ENCODE peak calls at places on chromosomes 11 and 22, in five cellular contexts. F is WTC11, R is HepG2, E is H1, X is GM12878. A is an unnamed sample.

GRCh38 chr11:88157401-88157800 is 17.8 kb downstream of the RAB38 start:
- DNase-seq in F (no peak), R (no peak), E (no peak), X (no peak), A (no peak)

GRCh38 chr11:120985718-120986569 is 38.0 kb upstream of the TBCEL start:
- DNase-seq in F (peak; percentile 67), R (peak; percentile 15), E (no peak), X (no peak), A (peak; percentile 4)

GRCh38 chr11:73393011-73393380 is 16.8 kb downstream of the RELT start:
- DNase-seq in F (no peak), R (no peak), E (no peak), X (no peak), A (no peak)

GRCh38 chr22:30948930-30949342 is 19.6 kb downstream of the MORC2 start:
- DNase-seq in F (no peak), R (no peak), E (no peak), X (no peak), A (no peak)

GRCh38 chr11:77548552-77549439 is 41.0 kb upstream of the AQP11 start:
- DNase-seq in F (no peak), R (no peak), E (no peak), X (no peak), A (no peak)

GRCh38 chr11:28715726-28716125 is 607.5 kb downstream of the METTL15 start:
- DNase-seq in F (no peak), R (no peak), E (peak; percentile 17), X (no peak), A (no peak)

GRCh38 chr11:28026634-28027290 is 81.2 kb downstream of the KIF18A start:
- DNase-seq in F (no peak), R (no peak), E (no peak), X (no peak), A (no peak)

GRCh38 chr11:1397146-1397861 is 7.6 kb downstream of the BRSK2 start:
- DNase-seq in F (no peak), R (no peak), E (no peak), X (no peak), A (no peak)

GRCh38 chr22:49425356-49425755 is 402.3 kb downstream of the BRD1 start:
- DNase-seq in F (no peak), R (no peak), E (no peak), X (no peak), A (no peak)

GRCh38 chr11:70678931-70679900 is 280.9 kb downstream of the CTTN start:
- DNase-seq in F (no peak), R (no peak), E (no peak), X (no peak), A (no peak)

GRCh38 chr11:93005239-93005638 is 35.8 kb downstream of the MTNR1B start:
- DNase-seq in F (no peak), R (no peak), E (no peak), X (no peak), A (no peak)

GRCh38 chr22:36197065-36197440 is 4.6 kb downstream of the APOL4 start:
- DNase-seq in F (peak; percentile 47), R (no peak), E (peak; percentile 15), X (no peak), A (peak; percentile 90)

GRCh38 chr11:87851234-87851633 is 324.0 kb downstream of the RAB38 start:
- DNase-seq in F (no peak), R (no peak), E (no peak), X (no peak), A (no peak)

GRCh38 chr11:115769891-115770290 is 265.7 kb upstream of the CADM1 start:
- DNase-seq in F (no peak), R (no peak), E (no peak), X (no peak), A (no peak)

GRCh38 chr11:71488968-71489265 is 35.9 kb downstream of the NADSYN1 start:
- DNase-seq in F (no peak), R (no peak), E (no peak), X (no peak), A (no peak)

GRCh38 chr22:19807161-19807913 is 46.8 kb downstream of the TBX1 start:
- DNase-seq in F (peak; percentile 10), R (no peak), E (no peak), X (no peak), A (no peak)

GRCh38 chr11:16895306-16895705 is 118.9 kb downstream of the PLEKHA7 start:
- DNase-seq in F (no peak), R (no peak), E (no peak), X (no peak), A (no peak)

GRCh38 chr11:7016011-7016410 is 4.1 kb downstream of the ZNF214 start:
- DNase-seq in F (no peak), R (no peak), E (no peak), X (no peak), A (no peak)

GRCh38 chr11:81432333-81432732 is 1301.3 kb downstream of the FAM181B start:
- DNase-seq in F (no peak), R (no peak), E (no peak), X (no peak), A (no peak)

GRCh38 chr11:4459470-4459869 is 10.4 kb downstream of the OR52K2 start:
- DNase-seq in F (no peak), R (no peak), E (no peak), X (no peak), A (no peak)

GRCh38 chr11:88475991-88476418 is 138.5 kb upstream of the CTSC start:
- DNase-seq in F (no peak), R (no peak), E (no peak), X (no peak), A (no peak)

GRCh38 chr22:23221351-23221804 is 41.1 kb downstream of the BCR start:
- DNase-seq in F (no peak), R (no peak), E (no peak), X (no peak), A (peak; percentile 59)

GRCh38 chr11:44779736-44780520 is 53.2 kb downstream of the TSPAN18 start:
- DNase-seq in F (no peak), R (no peak), E (no peak), X (no peak), A (no peak)

GRCh38 chr22:48577014-48577690 is 1250.5 kb downstream of the BRD1 start:
- DNase-seq in F (peak; percentile 32), R (no peak), E (no peak), X (no peak), A (no peak)

GRCh38 chr11:84438565-84438964 is 1152.4 kb upstream of the CCDC90B start:
- DNase-seq in F (no peak), R (no peak), E (no peak), X (no peak), A (no peak)

DNA sequence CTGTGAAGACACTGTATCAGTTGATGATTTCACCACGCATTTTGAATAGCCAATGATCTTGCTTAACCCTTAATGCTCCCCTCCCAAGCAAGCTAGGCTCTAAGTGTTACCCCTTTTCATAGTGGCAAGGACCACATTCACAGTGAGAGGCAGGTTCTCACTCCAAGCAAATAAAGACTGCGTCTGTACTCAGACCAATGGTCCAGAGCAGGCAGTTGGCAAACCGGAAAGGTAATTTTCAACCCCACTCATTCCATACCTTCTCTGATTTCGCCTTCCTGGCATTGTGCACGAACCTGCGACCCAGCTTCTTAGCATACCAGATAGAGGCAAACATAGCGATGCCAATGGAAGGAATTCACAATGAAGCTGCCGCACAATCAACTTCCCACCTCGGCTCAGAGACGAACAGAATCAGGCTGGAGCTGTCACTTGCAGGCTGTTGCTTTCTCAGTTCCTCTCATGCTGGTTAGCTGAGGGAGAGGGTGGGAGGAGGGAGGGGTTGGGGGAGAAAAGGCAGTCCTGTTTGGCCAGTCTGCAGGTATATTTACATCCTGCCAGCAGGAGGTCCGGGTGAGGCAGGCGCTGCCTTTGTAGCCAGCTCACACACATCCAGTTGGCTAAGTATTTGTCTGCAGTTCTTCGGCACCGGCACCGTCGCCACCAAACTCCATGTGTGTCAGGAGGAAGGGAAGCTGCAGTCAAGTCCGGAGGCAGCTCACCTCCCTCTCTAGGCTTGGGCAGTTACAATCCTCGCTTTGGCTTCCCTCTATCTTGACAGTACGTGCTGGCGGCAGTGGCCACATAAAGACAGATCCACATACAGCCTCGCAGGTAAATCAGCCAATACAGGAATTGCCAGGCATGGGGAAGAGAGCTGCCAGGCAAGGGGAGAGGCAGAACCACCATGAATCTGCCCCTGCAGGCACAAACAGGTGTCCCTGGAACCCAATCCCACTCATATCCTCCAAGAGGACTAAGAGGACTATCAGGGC is 1151.3 kb upstream of the CCDC90B start:
- DNase-seq in F (peak; percentile 82), R (peak; percentile 14), E (peak; percentile 80), X (peak; percentile 3), A (no peak)
- TF ChIP-seq ATF2 in F (no peak), R (no peak), E (no peak), X (no peak), A (no peak)

DNA sequence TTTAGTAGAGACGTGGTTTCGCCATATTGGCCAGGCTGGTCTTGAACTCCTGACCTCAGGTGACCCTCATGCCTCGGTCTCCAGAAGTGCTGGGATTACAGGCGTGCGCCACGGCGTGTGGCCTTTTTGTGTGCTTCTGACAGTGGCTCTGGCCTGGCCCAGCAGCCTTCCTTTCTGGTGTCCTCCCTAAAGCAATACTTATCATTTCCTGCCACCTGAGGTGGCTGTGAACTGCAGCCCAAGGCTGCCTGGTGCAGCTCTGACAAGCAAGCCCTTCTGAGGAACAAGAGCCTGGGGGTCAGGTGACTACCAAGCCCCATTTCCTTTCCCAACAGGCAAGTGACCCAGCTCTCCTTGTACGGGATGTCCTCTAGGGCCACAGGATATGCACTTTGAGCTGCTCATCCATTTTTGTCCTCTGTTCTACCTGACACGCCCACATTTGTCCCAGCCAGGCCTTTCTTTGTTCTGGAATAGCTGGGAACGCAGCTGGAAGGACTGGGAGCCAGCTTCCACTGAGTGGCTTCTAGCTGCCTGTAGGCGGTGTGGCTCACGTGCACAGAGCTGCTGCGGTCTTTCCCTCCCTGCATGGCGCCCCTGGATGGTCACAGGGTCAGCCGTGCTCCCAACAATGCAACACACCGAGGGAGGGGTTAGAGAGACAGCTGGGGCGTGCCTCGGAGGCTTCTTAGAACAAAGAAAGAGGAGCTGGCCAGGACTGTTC is 12.3 kb upstream of the BID start:
- DNase-seq in F (peak; percentile 47), R (peak; percentile 91), E (no peak), X (no peak), A (peak; percentile 94)
- TF ChIP-seq ATF2 in F (no peak), R (peak; percentile 35), E (no peak), X (no peak), A (no peak)

GRCh38 chr11:5986885-5987284 is at the start of gene OR52L1:
- DNase-seq in F (no peak), R (no peak), E (no peak), X (no peak), A (no peak)

GRCh38 chr11:5994791-5995190 is 8.0 kb upstream of the OR52L1 start:
- DNase-seq in F (no peak), R (no peak), E (no peak), X (no peak), A (no peak)

GRCh38 chr11:5992150-5992549 is 5.4 kb upstream of the OR52L1 start:
- DNase-seq in F (no peak), R (no peak), E (no peak), X (no peak), A (no peak)

GRCh38 chr11:5989203-5989602 is 2.4 kb upstream of the OR52L1 start:
- DNase-seq in F (no peak), R (no peak), E (no peak), X (no peak), A (no peak)

GRCh38 chr11:5992604-5993251 is 5.9 kb upstream of the OR52L1 start:
- DNase-seq in F (no peak), R (peak; percentile 6), E (no peak), X (no peak), A (peak; percentile 61)
- TF ChIP-seq ATF2 in F (no peak), R (no peak), E (no peak), X (no peak), A (no peak)

GRCh38 chr11:94134651-94135512 is 6.2 kb downstream of the PANX1 start:
- DNase-seq in F (no peak), R (no peak), E (no peak), X (no peak), A (peak; percentile 47)
- TF ChIP-seq ATF2 in F (no peak), R (no peak), E (no peak), X (no peak), A (no peak)

GRCh38 chr11:58958500-58958899 is 19.2 kb downstream of the GLYATL1 start:
- DNase-seq in F (peak; percentile 57), R (peak; percentile 23), E (peak; percentile 1), X (peak; percentile 2), A (peak; percentile 55)
- TF ChIP-seq ATF2 in F (no peak), R (no peak), E (no peak), X (no peak), A (no peak)

A was measured in K562.